ENCODE peak calls at places on chromosomes 6 and 20, in six cellular contexts. One of them, this sample, is unnamed.

GRCh38 chr6:141667580-141668309 is 465.0 kb upstream of the GJE1 start:
- DNase-seq in lower lobe of right lung: no peak
- DNase-seq in spleen: no peak
- DNase-seq in upper lobe of right lung: no peak
- DNase-seq in neuronal stem cell: no peak
- DNase-seq in pancreas: no peak
- DNase-seq in this sample: no peak

GRCh38 chr6:8334113-8334512 is 101.2 kb downstream of the SLC35B3 start:
- DNase-seq in lower lobe of right lung: no peak
- DNase-seq in spleen: no peak
- DNase-seq in upper lobe of right lung: no peak
- DNase-seq in neuronal stem cell: no peak
- DNase-seq in pancreas: no peak
- DNase-seq in this sample: no peak

GRCh38 chr20:41594514-41595322 is 23.5 kb downstream of the CHD6 start:
- DNase-seq in lower lobe of right lung: no peak
- DNase-seq in spleen: no peak
- DNase-seq in upper lobe of right lung: no peak
- DNase-seq in neuronal stem cell: no peak
- DNase-seq in pancreas: no peak
- DNase-seq in this sample: no peak

GRCh38 chr6:31271641-31272357 is at the start of gene HLA-C:
- DNase-seq in lower lobe of right lung: peak; percentile 90
- DNase-seq in spleen: peak; percentile 96
- DNase-seq in upper lobe of right lung: peak; percentile 88
- DNase-seq in neuronal stem cell: peak; percentile 89
- DNase-seq in pancreas: peak; percentile 85
- DNase-seq in this sample: peak; percentile 90

GRCh38 chr6:106083618-106084017 is 2.5 kb upstream of the PRDM1 start:
- DNase-seq in lower lobe of right lung: no peak
- DNase-seq in spleen: no peak
- DNase-seq in upper lobe of right lung: no peak
- DNase-seq in neuronal stem cell: no peak
- DNase-seq in pancreas: no peak
- DNase-seq in this sample: no peak

GRCh38 chr6:42084889-42085288 is 34.6 kb downstream of the TAF8 start:
- DNase-seq in lower lobe of right lung: no peak
- DNase-seq in spleen: peak; percentile 6
- DNase-seq in upper lobe of right lung: no peak
- DNase-seq in neuronal stem cell: no peak
- DNase-seq in pancreas: no peak
- DNase-seq in this sample: no peak

GRCh38 chr6:79671605-79672266 is 40.6 kb downstream of the SH3BGRL2 start:
- DNase-seq in lower lobe of right lung: peak; percentile 86
- DNase-seq in spleen: peak; percentile 74
- DNase-seq in upper lobe of right lung: peak; percentile 86
- DNase-seq in neuronal stem cell: no peak
- DNase-seq in pancreas: peak; percentile 42
- DNase-seq in this sample: peak; percentile 64

GRCh38 chr20:14410869-14411555 is 73.6 kb upstream of the FLRT3 start:
- DNase-seq in lower lobe of right lung: no peak
- DNase-seq in spleen: no peak
- DNase-seq in upper lobe of right lung: no peak
- DNase-seq in neuronal stem cell: no peak
- DNase-seq in pancreas: no peak
- DNase-seq in this sample: no peak

GRCh38 chr6:134065706-134066105 is 13.3 kb upstream of the SLC2A12 start:
- DNase-seq in lower lobe of right lung: no peak
- DNase-seq in spleen: no peak
- DNase-seq in upper lobe of right lung: no peak
- DNase-seq in neuronal stem cell: no peak
- DNase-seq in pancreas: no peak
- DNase-seq in this sample: no peak

DNA sequence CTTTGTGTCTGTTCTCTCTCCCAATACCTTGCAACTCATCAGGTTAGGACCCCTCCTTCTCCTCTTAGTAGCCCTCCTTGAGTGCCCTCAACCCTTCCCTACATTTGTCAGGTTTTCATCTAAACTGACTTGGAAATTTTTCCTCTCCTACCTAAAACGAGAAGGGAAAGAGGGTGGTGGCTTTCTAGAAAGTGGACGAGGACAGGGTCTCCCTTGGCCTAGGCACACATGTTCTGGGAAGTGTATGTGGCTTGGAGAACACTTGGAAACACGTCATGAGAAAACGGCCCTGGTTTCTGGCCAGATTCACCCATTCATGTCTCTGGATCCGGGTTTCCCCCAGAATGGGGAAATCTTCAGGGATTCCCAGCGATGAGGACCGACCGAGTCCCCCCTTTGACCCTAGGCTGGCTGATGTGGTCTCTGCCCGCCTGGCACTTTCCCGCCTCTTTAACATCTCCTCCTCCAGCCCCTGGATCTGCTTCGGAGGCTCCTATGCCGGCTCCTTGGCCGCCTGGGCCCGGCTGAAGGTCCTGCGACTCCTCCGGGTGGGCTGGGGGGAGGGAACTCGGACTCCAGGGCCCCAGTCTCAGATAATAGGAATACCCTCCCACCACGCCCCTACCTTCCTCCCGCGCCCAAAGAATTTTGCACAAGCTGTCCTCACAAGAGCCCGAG is 2.9 kb downstream of the PRSS16 start:
- DNase-seq in lower lobe of right lung: no peak
- DNase-seq in spleen: no peak
- DNase-seq in upper lobe of right lung: no peak
- DNase-seq in neuronal stem cell: no peak
- DNase-seq in pancreas: peak; percentile 49
- DNase-seq in this sample: no peak
- H3K27me3 ChIP-seq in lower lobe of right lung: peaks cover 70% of the 10 kb centered on the region
- H3K27me3 ChIP-seq in spleen: peaks cover 17% of the 10 kb centered on the region
- H3K27me3 ChIP-seq in upper lobe of right lung: peaks cover 54% of the 10 kb centered on the region
- H3K27me3 ChIP-seq in neuronal stem cell: peaks cover 14% of the 10 kb centered on the region
- H3K27me3 ChIP-seq in pancreas: no peaks in the 10 kb centered on the region
- H3K27me3 ChIP-seq in this sample: no peaks in the 10 kb centered on the region

DNA sequence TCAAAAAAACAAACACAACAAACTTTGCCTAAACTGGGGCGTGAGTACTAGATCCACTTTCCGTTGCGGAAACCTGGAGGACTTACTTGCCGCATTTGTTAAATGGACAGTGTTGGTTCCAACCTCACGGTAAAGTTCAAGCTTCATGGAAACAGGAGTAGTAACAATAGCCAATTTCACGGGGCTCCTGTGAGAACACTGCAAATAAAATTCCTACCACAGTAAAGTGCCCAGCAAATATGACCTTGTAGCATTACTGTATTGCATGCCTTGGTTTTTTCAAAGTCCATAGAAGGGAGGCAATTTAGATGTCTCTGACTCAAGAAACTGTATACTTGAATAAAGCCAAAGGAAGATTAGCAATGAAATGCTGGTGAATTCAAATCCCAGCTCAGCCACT is 3.6 kb upstream of the CYP24A1 start:
- DNase-seq in lower lobe of right lung: no peak
- DNase-seq in spleen: no peak
- DNase-seq in upper lobe of right lung: no peak
- DNase-seq in neuronal stem cell: no peak
- DNase-seq in pancreas: no peak
- DNase-seq in this sample: no peak
- H3K4me1 ChIP-seq in lower lobe of right lung: peaks cover 24% of the 10 kb centered on the region
- H3K4me1 ChIP-seq in spleen: peaks cover 25% of the 10 kb centered on the region
- H3K4me1 ChIP-seq in upper lobe of right lung: peaks cover 20% of the 10 kb centered on the region
- H3K4me1 ChIP-seq in neuronal stem cell: peaks cover 11% of the 10 kb centered on the region
- H3K4me1 ChIP-seq in pancreas: no peaks in the 10 kb centered on the region
- H3K4me1 ChIP-seq in this sample: peaks cover 59% of the 10 kb centered on the region

GRCh38 chr6:144659735-144660246 is 374.7 kb downstream of the UTRN start:
- DNase-seq in lower lobe of right lung: no peak
- DNase-seq in spleen: no peak
- DNase-seq in upper lobe of right lung: no peak
- DNase-seq in neuronal stem cell: no peak
- DNase-seq in pancreas: no peak
- DNase-seq in this sample: no peak
- H3K27me3 ChIP-seq in lower lobe of right lung: no peaks in the 10 kb centered on the region
- H3K27me3 ChIP-seq in spleen: no peaks in the 10 kb centered on the region
- H3K27me3 ChIP-seq in upper lobe of right lung: no peaks in the 10 kb centered on the region
- H3K27me3 ChIP-seq in neuronal stem cell: no peaks in the 10 kb centered on the region
- H3K27me3 ChIP-seq in pancreas: no peaks in the 10 kb centered on the region
- H3K27me3 ChIP-seq in this sample: no peaks in the 10 kb centered on the region

GRCh38 chr6:125099211-125100017 is 54.2 kb upstream of the TPD52L1 start:
- DNase-seq in lower lobe of right lung: peak; percentile 73
- DNase-seq in spleen: peak; percentile 84
- DNase-seq in upper lobe of right lung: peak; percentile 82
- DNase-seq in neuronal stem cell: peak; percentile 48
- DNase-seq in pancreas: peak; percentile 42
- DNase-seq in this sample: no peak
- H3K4me1 ChIP-seq in lower lobe of right lung: peaks cover 6% of the 10 kb centered on the region
- H3K4me1 ChIP-seq in spleen: peaks cover 17% of the 10 kb centered on the region
- H3K4me1 ChIP-seq in upper lobe of right lung: no peaks in the 10 kb centered on the region
- H3K4me1 ChIP-seq in neuronal stem cell: peaks cover 20% of the 10 kb centered on the region
- H3K4me1 ChIP-seq in pancreas: no peaks in the 10 kb centered on the region
- H3K4me1 ChIP-seq in this sample: peaks cover 40% of the 10 kb centered on the region

This sample was measured in RWPE2.